ENCODE peak calls at places on chromosomes 4 and X, in eight cellular contexts. J, O, E, P, G, V, B and R are unnamed samples.

GRCh38 chrX:12396584-12396983 is 258.3 kb downstream of the FRMPD4 start:
- DNase-seq in J (no peak), O (no peak), E (no peak), P (no peak), G (no peak), V (no peak), B (no peak), R (no peak)

GRCh38 chrX:6053126-6053625 is 175.5 kb downstream of the NLGN4X start:
- DNase-seq in J (peak; percentile 91), O (no peak), E (no peak), P (no peak), G (no peak), V (no peak), B (no peak), R (no peak)

GRCh38 chrX:68945081-68945602 is 116.3 kb downstream of the EFNB1 start:
- DNase-seq in J (no peak), O (no peak), E (no peak), P (no peak), G (no peak), V (no peak), B (no peak), R (no peak)

GRCh38 chr4:110865611-110866254 is 242.9 kb upstream of the PITX2 start:
- DNase-seq in J (no peak), O (no peak), E (peak; percentile 90), P (no peak), G (no peak), V (peak; percentile 82), B (peak; percentile 13), R (peak; percentile 36)

GRCh38 chr4:2691952-2692435 is 64.1 kb downstream of the TNIP2 start:
- DNase-seq in J (no peak), O (no peak), E (no peak), P (no peak), G (no peak), V (no peak), B (no peak), R (no peak)

GRCh38 chrX:67717571-67717970 is 173.8 kb downstream of the AR start:
- DNase-seq in J (no peak), O (no peak), E (no peak), P (no peak), G (no peak), V (no peak), B (no peak), R (peak; percentile 2)

GRCh38 chrX:31209005-31209612 is 137.3 kb upstream of the FTHL17 start:
- DNase-seq in J (no peak), O (peak; percentile 52), E (peak; percentile 48), P (no peak), G (peak; percentile 60), V (no peak), B (no peak), R (peak; percentile 43)

GRCh38 chr4:71941001-71941400 is 90.8 kb upstream of the NPFFR2 start:
- DNase-seq in J (no peak), O (peak; percentile 49), E (peak; percentile 5), P (no peak), G (peak; percentile 11), V (no peak), B (peak; percentile 45), R (peak; percentile 7)

GRCh38 chrX:133474559-133474958 is 59.3 kb upstream of the GPC4 start:
- DNase-seq in J (no peak), O (no peak), E (no peak), P (no peak), G (no peak), V (no peak), B (no peak), R (no peak)

GRCh38 chr4:108372678-108373077 is 203.9 kb upstream of the LEF1 start:
- DNase-seq in J (no peak), O (no peak), E (no peak), P (no peak), G (no peak), V (no peak), B (no peak), R (no peak)

GRCh38 chrX:6679550-6679949 is 144.6 kb upstream of the VCX3A start:
- DNase-seq in J (no peak), O (no peak), E (no peak), P (no peak), G (no peak), V (no peak), B (no peak), R (no peak)

GRCh38 chr4:38207110-38207457 is 246.9 kb downstream of the PTTG2 start:
- DNase-seq in J (no peak), O (no peak), E (no peak), P (no peak), G (no peak), V (no peak), B (no peak), R (no peak)

GRCh38 chr4:177251237-177251636 is 58.4 kb upstream of the NEIL3 start:
- DNase-seq in J (no peak), O (no peak), E (no peak), P (no peak), G (no peak), V (no peak), B (no peak), R (no peak)

GRCh38 chr4:137393043-137393442 is 139.3 kb downstream of the PCDH18 start:
- DNase-seq in J (peak; percentile 74), O (peak; percentile 41), E (peak; percentile 85), P (no peak), G (no peak), V (peak; percentile 59), B (no peak), R (peak; percentile 27)

GRCh38 chr4:58456727-58457384 is 1346.7 kb upstream of the IGFBP7 start:
- DNase-seq in J (no peak), O (no peak), E (no peak), P (no peak), G (no peak), V (no peak), B (no peak), R (no peak)

GRCh38 chr4:139521764-139522373 is 34.1 kb downstream of the SETD7 start:
- DNase-seq in J (no peak), O (no peak), E (no peak), P (peak; percentile 11), G (no peak), V (no peak), B (no peak), R (no peak)

GRCh38 chr4:176939445-176939844 is 146.7 kb upstream of the VEGFC start:
- DNase-seq in J (no peak), O (no peak), E (peak; percentile 89), P (no peak), G (no peak), V (peak; percentile 24), B (no peak), R (peak; percentile 76)